ENCODE peak calls at places on chromosomes 4 and X, in ten cellular contexts. One of them, this sample, is unnamed.
A peak's percentile ranks its signal among the peaks of the same experiment; 100 is the strongest.

GRCh38 chrX:96407043-96407442 is 277.6 kb upstream of the DIAPH2 start:
- DNase-seq in fibroblast of the aortic adventitia: peak; percentile 62
- DNase-seq in AG20443: peak; percentile 36
- DNase-seq in cardiac muscle cell: no peak
- DNase-seq in activated CD4-positive, alpha-beta T cell treated with anti-CD3 and anti-CD28 coated beads, Interleukin-2, amount 50 U/mL, for 24 hours: no peak
- DNase-seq in Calu3: peak; percentile 30
- DNase-seq in bronchial epithelial cell: peak; percentile 49
- DNase-seq in GDM1: no peak
- DNase-seq in NCI-H1930: no peak
- DNase-seq in astrocyte: peak; percentile 11
- DNase-seq in this sample: peak; percentile 39

GRCh38 chrX:46582964-46583363 is 9.4 kb downstream of the CHST7 start:
- DNase-seq in cardiac muscle cell: no peak
- DNase-seq in NCI-H1930: no peak
- DNase-seq in bronchial epithelial cell: peak; percentile 93
- DNase-seq in fibroblast of the aortic adventitia: peak; percentile 92
- DNase-seq in activated CD4-positive, alpha-beta T cell treated with anti-CD3 and anti-CD28 coated beads, Interleukin-2, amount 50 U/mL, for 24 hours: no peak
- DNase-seq in AG20443: peak; percentile 57
- DNase-seq in GDM1: no peak
- DNase-seq in astrocyte: peak; percentile 91
- DNase-seq in Calu3: no peak
- DNase-seq in this sample: no peak

GRCh38 chr4:84063618-84064017 is 435.5 kb downstream of the NKX6-1 start:
- DNase-seq in Calu3: no peak
- DNase-seq in NCI-H1930: no peak
- DNase-seq in AG20443: no peak
- DNase-seq in activated CD4-positive, alpha-beta T cell treated with anti-CD3 and anti-CD28 coated beads, Interleukin-2, amount 50 U/mL, for 24 hours: no peak
- DNase-seq in fibroblast of the aortic adventitia: no peak
- DNase-seq in GDM1: no peak
- DNase-seq in astrocyte: no peak
- DNase-seq in bronchial epithelial cell: no peak
- DNase-seq in cardiac muscle cell: no peak
- DNase-seq in this sample: no peak

GRCh38 chr4:108107729-108108382 is 60.9 kb downstream of the LEF1 start:
- DNase-seq in fibroblast of the aortic adventitia: no peak
- DNase-seq in bronchial epithelial cell: no peak
- DNase-seq in GDM1: no peak
- DNase-seq in Calu3: no peak
- DNase-seq in activated CD4-positive, alpha-beta T cell treated with anti-CD3 and anti-CD28 coated beads, Interleukin-2, amount 50 U/mL, for 24 hours: peak; percentile 78
- DNase-seq in AG20443: no peak
- DNase-seq in cardiac muscle cell: no peak
- DNase-seq in NCI-H1930: no peak
- DNase-seq in astrocyte: no peak
- DNase-seq in this sample: no peak

GRCh38 chr4:100340534-100341364 is 150.5 kb upstream of the DDIT4L start:
- DNase-seq in activated CD4-positive, alpha-beta T cell treated with anti-CD3 and anti-CD28 coated beads, Interleukin-2, amount 50 U/mL, for 24 hours: no peak
- DNase-seq in bronchial epithelial cell: peak; percentile 4
- DNase-seq in fibroblast of the aortic adventitia: peak; percentile 50
- DNase-seq in NCI-H1930: no peak
- DNase-seq in astrocyte: peak; percentile 47
- DNase-seq in Calu3: no peak
- DNase-seq in cardiac muscle cell: no peak
- DNase-seq in AG20443: peak; percentile 54
- DNase-seq in GDM1: no peak
- DNase-seq in this sample: no peak

GRCh38 chr4:74228691-74229640 is 71.0 kb downstream of the MTHFD2L start:
- DNase-seq in NCI-H1930: peak; percentile 26
- DNase-seq in fibroblast of the aortic adventitia: peak; percentile 80
- DNase-seq in GDM1: peak; percentile 70
- DNase-seq in activated CD4-positive, alpha-beta T cell treated with anti-CD3 and anti-CD28 coated beads, Interleukin-2, amount 50 U/mL, for 24 hours: peak; percentile 72
- DNase-seq in Calu3: peak; percentile 78
- DNase-seq in astrocyte: peak; percentile 37
- DNase-seq in cardiac muscle cell: peak; percentile 49
- DNase-seq in AG20443: peak; percentile 44
- DNase-seq in bronchial epithelial cell: peak; percentile 76
- DNase-seq in this sample: peak; percentile 88

GRCh38 chr4:101271516-101271915 is 75.8 kb downstream of the PPP3CA start:
- DNase-seq in cardiac muscle cell: peak; percentile 46
- DNase-seq in fibroblast of the aortic adventitia: no peak
- DNase-seq in NCI-H1930: no peak
- DNase-seq in GDM1: no peak
- DNase-seq in AG20443: no peak
- DNase-seq in activated CD4-positive, alpha-beta T cell treated with anti-CD3 and anti-CD28 coated beads, Interleukin-2, amount 50 U/mL, for 24 hours: no peak
- DNase-seq in Calu3: no peak
- DNase-seq in bronchial epithelial cell: no peak
- DNase-seq in astrocyte: no peak
- DNase-seq in this sample: peak; percentile 52

GRCh38 chr4:20354120-20354519 is 102.4 kb downstream of the SLIT2 start:
- DNase-seq in bronchial epithelial cell: no peak
- DNase-seq in activated CD4-positive, alpha-beta T cell treated with anti-CD3 and anti-CD28 coated beads, Interleukin-2, amount 50 U/mL, for 24 hours: no peak
- DNase-seq in Calu3: no peak
- DNase-seq in astrocyte: no peak
- DNase-seq in NCI-H1930: peak; percentile 61
- DNase-seq in AG20443: no peak
- DNase-seq in fibroblast of the aortic adventitia: no peak
- DNase-seq in cardiac muscle cell: peak; percentile 17
- DNase-seq in GDM1: no peak
- DNase-seq in this sample: peak; percentile 74

GRCh38 chrX:151505796-151506195 is 57.7 kb upstream of the PASD1 start:
- DNase-seq in bronchial epithelial cell: peak; percentile 13
- DNase-seq in AG20443: peak; percentile 35
- DNase-seq in fibroblast of the aortic adventitia: peak; percentile 8
- DNase-seq in astrocyte: no peak
- DNase-seq in cardiac muscle cell: peak; percentile 44
- DNase-seq in Calu3: peak; percentile 14
- DNase-seq in NCI-H1930: peak; percentile 7
- DNase-seq in activated CD4-positive, alpha-beta T cell treated with anti-CD3 and anti-CD28 coated beads, Interleukin-2, amount 50 U/mL, for 24 hours: no peak
- DNase-seq in GDM1: no peak
- DNase-seq in this sample: peak; percentile 53

GRCh38 chr4:7516116-7516772 is 81.5 kb upstream of the PSAPL1 start:
- DNase-seq in fibroblast of the aortic adventitia: no peak
- DNase-seq in GDM1: no peak
- DNase-seq in bronchial epithelial cell: no peak
- DNase-seq in astrocyte: no peak
- DNase-seq in activated CD4-positive, alpha-beta T cell treated with anti-CD3 and anti-CD28 coated beads, Interleukin-2, amount 50 U/mL, for 24 hours: no peak
- DNase-seq in cardiac muscle cell: no peak
- DNase-seq in Calu3: no peak
- DNase-seq in NCI-H1930: no peak
- DNase-seq in AG20443: no peak
- DNase-seq in this sample: no peak

GRCh38 chr4:12555011-12555410 is 929.1 kb downstream of the RAB28 start:
- DNase-seq in cardiac muscle cell: no peak
- DNase-seq in Calu3: no peak
- DNase-seq in NCI-H1930: no peak
- DNase-seq in activated CD4-positive, alpha-beta T cell treated with anti-CD3 and anti-CD28 coated beads, Interleukin-2, amount 50 U/mL, for 24 hours: no peak
- DNase-seq in astrocyte: peak; percentile 0
- DNase-seq in AG20443: no peak
- DNase-seq in fibroblast of the aortic adventitia: peak; percentile 91
- DNase-seq in GDM1: no peak
- DNase-seq in bronchial epithelial cell: peak; percentile 59
- DNase-seq in this sample: no peak

GRCh38 chrX:7068939-7069367 is 78.6 kb upstream of the STS start:
- DNase-seq in fibroblast of the aortic adventitia: no peak
- DNase-seq in AG20443: no peak
- DNase-seq in activated CD4-positive, alpha-beta T cell treated with anti-CD3 and anti-CD28 coated beads, Interleukin-2, amount 50 U/mL, for 24 hours: no peak
- DNase-seq in NCI-H1930: no peak
- DNase-seq in Calu3: no peak
- DNase-seq in GDM1: no peak
- DNase-seq in cardiac muscle cell: peak; percentile 9
- DNase-seq in astrocyte: no peak
- DNase-seq in bronchial epithelial cell: no peak
- DNase-seq in this sample: peak; percentile 43

GRCh38 chrX:82127228-82128123 is 925.6 kb downstream of the SH3BGRL start:
- DNase-seq in Calu3: no peak
- DNase-seq in GDM1: no peak
- DNase-seq in fibroblast of the aortic adventitia: no peak
- DNase-seq in NCI-H1930: no peak
- DNase-seq in activated CD4-positive, alpha-beta T cell treated with anti-CD3 and anti-CD28 coated beads, Interleukin-2, amount 50 U/mL, for 24 hours: no peak
- DNase-seq in AG20443: no peak
- DNase-seq in cardiac muscle cell: no peak
- DNase-seq in astrocyte: no peak
- DNase-seq in bronchial epithelial cell: no peak
- DNase-seq in this sample: no peak

GRCh38 chr4:136524039-136524438 is 1008.3 kb downstream of the PCDH18 start:
- DNase-seq in Calu3: no peak
- DNase-seq in fibroblast of the aortic adventitia: no peak
- DNase-seq in activated CD4-positive, alpha-beta T cell treated with anti-CD3 and anti-CD28 coated beads, Interleukin-2, amount 50 U/mL, for 24 hours: no peak
- DNase-seq in GDM1: no peak
- DNase-seq in astrocyte: no peak
- DNase-seq in AG20443: no peak
- DNase-seq in cardiac muscle cell: no peak
- DNase-seq in bronchial epithelial cell: no peak
- DNase-seq in NCI-H1930: no peak
- DNase-seq in this sample: no peak

GRCh38 chrX:41391606-41392005 is 55.5 kb upstream of the NYX start:
- DNase-seq in GDM1: no peak
- DNase-seq in Calu3: no peak
- DNase-seq in NCI-H1930: no peak
- DNase-seq in cardiac muscle cell: no peak
- DNase-seq in fibroblast of the aortic adventitia: no peak
- DNase-seq in AG20443: no peak
- DNase-seq in astrocyte: no peak
- DNase-seq in bronchial epithelial cell: peak; percentile 76
- DNase-seq in activated CD4-positive, alpha-beta T cell treated with anti-CD3 and anti-CD28 coated beads, Interleukin-2, amount 50 U/mL, for 24 hours: no peak
- DNase-seq in this sample: no peak

GRCh38 chr4:187077749-187078148 is 354.1 kb upstream of the FAT1 start:
- DNase-seq in activated CD4-positive, alpha-beta T cell treated with anti-CD3 and anti-CD28 coated beads, Interleukin-2, amount 50 U/mL, for 24 hours: no peak
- DNase-seq in astrocyte: no peak
- DNase-seq in fibroblast of the aortic adventitia: no peak
- DNase-seq in NCI-H1930: no peak
- DNase-seq in GDM1: no peak
- DNase-seq in cardiac muscle cell: no peak
- DNase-seq in Calu3: no peak
- DNase-seq in AG20443: no peak
- DNase-seq in bronchial epithelial cell: no peak
- DNase-seq in this sample: no peak

GRCh38 chrX:112798736-112799135 is 41.9 kb downstream of the AMOT start:
- DNase-seq in fibroblast of the aortic adventitia: no peak
- DNase-seq in bronchial epithelial cell: no peak
- DNase-seq in Calu3: no peak
- DNase-seq in activated CD4-positive, alpha-beta T cell treated with anti-CD3 and anti-CD28 coated beads, Interleukin-2, amount 50 U/mL, for 24 hours: no peak
- DNase-seq in astrocyte: no peak
- DNase-seq in AG20443: no peak
- DNase-seq in GDM1: no peak
- DNase-seq in cardiac muscle cell: no peak
- DNase-seq in NCI-H1930: no peak
- DNase-seq in this sample: no peak

GRCh38 chrX:107775734-107776511 is at the start of gene TSC22D3:
- DNase-seq in fibroblast of the aortic adventitia: peak; percentile 48
- DNase-seq in cardiac muscle cell: peak; percentile 94
- DNase-seq in NCI-H1930: peak; percentile 50
- DNase-seq in GDM1: peak; percentile 26
- DNase-seq in activated CD4-positive, alpha-beta T cell treated with anti-CD3 and anti-CD28 coated beads, Interleukin-2, amount 50 U/mL, for 24 hours: peak; percentile 36
- DNase-seq in bronchial epithelial cell: peak; percentile 59
- DNase-seq in Calu3: peak; percentile 79
- DNase-seq in astrocyte: peak; percentile 31
- DNase-seq in AG20443: peak; percentile 74
- DNase-seq in this sample: peak; percentile 82

GRCh38 chrX:38806054-38806389 is 4.8 kb downstream of the MID1IP1 start:
- DNase-seq in bronchial epithelial cell: no peak
- DNase-seq in GDM1: peak; percentile 45
- DNase-seq in activated CD4-positive, alpha-beta T cell treated with anti-CD3 and anti-CD28 coated beads, Interleukin-2, amount 50 U/mL, for 24 hours: no peak
- DNase-seq in AG20443: no peak
- DNase-seq in NCI-H1930: no peak
- DNase-seq in astrocyte: no peak
- DNase-seq in Calu3: no peak
- DNase-seq in cardiac muscle cell: peak; percentile 28
- DNase-seq in fibroblast of the aortic adventitia: no peak
- DNase-seq in this sample: no peak

GRCh38 chr4:57501715-57502114 is 391.5 kb upstream of the IGFBP7 start:
- DNase-seq in GDM1: no peak
- DNase-seq in NCI-H1930: no peak
- DNase-seq in Calu3: no peak
- DNase-seq in activated CD4-positive, alpha-beta T cell treated with anti-CD3 and anti-CD28 coated beads, Interleukin-2, amount 50 U/mL, for 24 hours: no peak
- DNase-seq in AG20443: peak; percentile 52
- DNase-seq in bronchial epithelial cell: peak; percentile 29
- DNase-seq in fibroblast of the aortic adventitia: peak; percentile 20
- DNase-seq in astrocyte: peak; percentile 85
- DNase-seq in cardiac muscle cell: no peak
- DNase-seq in this sample: peak; percentile 84

GRCh38 chrX:7316887-7317286 is 168.9 kb upstream of the PUDP start:
- DNase-seq in astrocyte: no peak
- DNase-seq in bronchial epithelial cell: no peak
- DNase-seq in AG20443: peak; percentile 64
- DNase-seq in Calu3: no peak
- DNase-seq in cardiac muscle cell: no peak
- DNase-seq in activated CD4-positive, alpha-beta T cell treated with anti-CD3 and anti-CD28 coated beads, Interleukin-2, amount 50 U/mL, for 24 hours: no peak
- DNase-seq in NCI-H1930: no peak
- DNase-seq in GDM1: no peak
- DNase-seq in fibroblast of the aortic adventitia: no peak
- DNase-seq in this sample: no peak

GRCh38 chr4:51843309-51844156 is 580 bp downstream of the DCUN1D4 start:
- DNase-seq in GDM1: peak; percentile 46
- DNase-seq in fibroblast of the aortic adventitia: peak; percentile 66
- DNase-seq in Calu3: peak; percentile 39
- DNase-seq in activated CD4-positive, alpha-beta T cell treated with anti-CD3 and anti-CD28 coated beads, Interleukin-2, amount 50 U/mL, for 24 hours: peak; percentile 27
- DNase-seq in cardiac muscle cell: peak; percentile 75
- DNase-seq in NCI-H1930: peak; percentile 7
- DNase-seq in AG20443: peak; percentile 66
- DNase-seq in bronchial epithelial cell: peak; percentile 29
- DNase-seq in astrocyte: peak; percentile 45
- DNase-seq in this sample: peak; percentile 73

GRCh38 chrX:65752294-65752693 is 84.8 kb downstream of the MSN start:
- DNase-seq in fibroblast of the aortic adventitia: no peak
- DNase-seq in activated CD4-positive, alpha-beta T cell treated with anti-CD3 and anti-CD28 coated beads, Interleukin-2, amount 50 U/mL, for 24 hours: no peak
- DNase-seq in cardiac muscle cell: no peak
- DNase-seq in NCI-H1930: no peak
- DNase-seq in AG20443: no peak
- DNase-seq in astrocyte: no peak
- DNase-seq in GDM1: no peak
- DNase-seq in Calu3: no peak
- DNase-seq in bronchial epithelial cell: no peak
- DNase-seq in this sample: no peak

GRCh38 chr4:159455675-159456235 is 352.9 kb downstream of the RAPGEF2 start:
- DNase-seq in Calu3: peak; percentile 36
- DNase-seq in AG20443: peak; percentile 72
- DNase-seq in NCI-H1930: no peak
- DNase-seq in cardiac muscle cell: peak; percentile 57
- DNase-seq in activated CD4-positive, alpha-beta T cell treated with anti-CD3 and anti-CD28 coated beads, Interleukin-2, amount 50 U/mL, for 24 hours: no peak
- DNase-seq in GDM1: peak; percentile 7
- DNase-seq in fibroblast of the aortic adventitia: peak; percentile 51
- DNase-seq in bronchial epithelial cell: peak; percentile 66
- DNase-seq in astrocyte: peak; percentile 27
- DNase-seq in this sample: peak; percentile 65

GRCh38 chrX:40908857-40909475 is 173.6 kb upstream of the MED14 start:
- DNase-seq in cardiac muscle cell: no peak
- DNase-seq in fibroblast of the aortic adventitia: peak; percentile 77
- DNase-seq in activated CD4-positive, alpha-beta T cell treated with anti-CD3 and anti-CD28 coated beads, Interleukin-2, amount 50 U/mL, for 24 hours: no peak
- DNase-seq in bronchial epithelial cell: peak; percentile 63
- DNase-seq in Calu3: no peak
- DNase-seq in NCI-H1930: no peak
- DNase-seq in GDM1: no peak
- DNase-seq in astrocyte: peak; percentile 83
- DNase-seq in AG20443: peak; percentile 50
- DNase-seq in this sample: peak; percentile 29

GRCh38 chr4:22522706-22523501 is 7.0 kb upstream of the ADGRA3 start:
- DNase-seq in AG20443: no peak
- DNase-seq in fibroblast of the aortic adventitia: no peak
- DNase-seq in activated CD4-positive, alpha-beta T cell treated with anti-CD3 and anti-CD28 coated beads, Interleukin-2, amount 50 U/mL, for 24 hours: no peak
- DNase-seq in cardiac muscle cell: no peak
- DNase-seq in NCI-H1930: no peak
- DNase-seq in GDM1: no peak
- DNase-seq in Calu3: no peak
- DNase-seq in astrocyte: no peak
- DNase-seq in bronchial epithelial cell: peak; percentile 90
- DNase-seq in this sample: peak; percentile 57

GRCh38 chr4:129364747-129365452 is 268.9 kb downstream of the C4orf33 start:
- DNase-seq in NCI-H1930: no peak
- DNase-seq in activated CD4-positive, alpha-beta T cell treated with anti-CD3 and anti-CD28 coated beads, Interleukin-2, amount 50 U/mL, for 24 hours: no peak
- DNase-seq in AG20443: no peak
- DNase-seq in cardiac muscle cell: peak; percentile 53
- DNase-seq in fibroblast of the aortic adventitia: no peak
- DNase-seq in bronchial epithelial cell: no peak
- DNase-seq in GDM1: no peak
- DNase-seq in Calu3: no peak
- DNase-seq in astrocyte: no peak
- DNase-seq in this sample: no peak

GRCh38 chr4:124133753-124134152 is 578.8 kb downstream of the ANKRD50 start:
- DNase-seq in NCI-H1930: no peak
- DNase-seq in Calu3: no peak
- DNase-seq in cardiac muscle cell: no peak
- DNase-seq in fibroblast of the aortic adventitia: peak; percentile 42
- DNase-seq in bronchial epithelial cell: no peak
- DNase-seq in astrocyte: no peak
- DNase-seq in GDM1: no peak
- DNase-seq in AG20443: no peak
- DNase-seq in activated CD4-positive, alpha-beta T cell treated with anti-CD3 and anti-CD28 coated beads, Interleukin-2, amount 50 U/mL, for 24 hours: no peak
- DNase-seq in this sample: no peak